ENCODE peak calls at places on chromosomes 6 and 20, in ten cellular contexts. D is body of pancreas, M is transverse colon, W is stomach, H is ovary, V is A549, K is IMR-90, X is lower leg skin, F is K562, G is Peyer's patch. B is an unnamed sample.

GRCh38 chr6:158481612-158482473 is 78.0 kb upstream of the TMEM181 start:
- DNase-seq in D (no peak), M (no peak), W (no peak), H (no peak), V (peak; percentile 48), K (peak; percentile 85), X (no peak), F (no peak), G (no peak), B (peak; percentile 61)

GRCh38 chr20:49786671-49787370 is 25.8 kb upstream of the SLC9A8 start:
- DNase-seq in D (no peak), M (no peak), W (no peak), H (no peak), V (no peak), K (peak; percentile 20), X (no peak), F (no peak), G (no peak), B (no peak)

GRCh38 chr6:118772886-118773285 is 121.1 kb upstream of the ASF1A start:
- DNase-seq in D (no peak), M (no peak), W (no peak), H (no peak), V (no peak), K (no peak), X (no peak), F (no peak), G (no peak), B (no peak)

GRCh38 chr20:44970243-44970757 is 4.0 kb downstream of the STK4 start:
- DNase-seq in D (no peak), M (no peak), W (no peak), H (no peak), V (no peak), K (peak; percentile 24), X (no peak), F (peak; percentile 23), G (no peak), B (no peak)

GRCh38 chr6:149246691-149247384 is 70.7 kb upstream of the TAB2 start:
- DNase-seq in D (no peak), M (peak; percentile 49), W (no peak), H (no peak), V (no peak), K (no peak), X (no peak), F (no peak), G (no peak), B (no peak)

GRCh38 chr6:163760860-163761259 is 346.3 kb downstream of the QKI start:
- DNase-seq in D (no peak), M (no peak), W (no peak), H (no peak), V (no peak), K (no peak), X (no peak), F (no peak), G (no peak), B (no peak)

GRCh38 chr6:135033238-135033637 is 21.4 kb downstream of the HBS1L start:
- DNase-seq in D (peak; percentile 42), M (no peak), W (no peak), H (no peak), V (no peak), K (no peak), X (no peak), F (no peak), G (no peak), B (no peak)

GRCh38 chr6:26122402-26122792 is 35.2 kb downstream of the HFE start:
- DNase-seq in D (peak; percentile 16), M (peak; percentile 25), W (no peak), H (peak; percentile 41), V (no peak), K (no peak), X (no peak), F (peak; percentile 77), G (no peak), B (no peak)

GRCh38 chr6:27250277-27250954 is 2.9 kb downstream of the PRSS16 start:
- DNase-seq in D (peak; percentile 32), M (no peak), W (no peak), H (no peak), V (no peak), K (no peak), X (peak; percentile 73), F (no peak), G (no peak), B (no peak)

GRCh38 chr20:15220778-15221565 is 883.6 kb upstream of the FLRT3 start:
- DNase-seq in D (no peak), M (no peak), W (no peak), H (no peak), V (no peak), K (no peak), X (peak; percentile 83), F (no peak), G (no peak), B (no peak)

GRCh38 chr6:51028271-51028670 is 209.6 kb downstream of the TFAP2B start:
- DNase-seq in D (no peak), M (no peak), W (no peak), H (no peak), V (no peak), K (no peak), X (no peak), F (no peak), G (no peak), B (peak; percentile 18)

GRCh38 chr6:170130771-170131241 is 160.1 kb downstream of the DLL1 start:
- DNase-seq in D (no peak), M (no peak), W (peak; percentile 23), H (peak; percentile 12), V (no peak), K (no peak), X (peak; percentile 82), F (no peak), G (no peak), B (no peak)

GRCh38 chr6:43405354-43405753 is 22.0 kb upstream of the ABCC10 start:
- DNase-seq in D (no peak), M (no peak), W (no peak), H (no peak), V (no peak), K (no peak), X (no peak), F (no peak), G (no peak), B (no peak)

GRCh38 chr6:20631525-20631924 is 97.3 kb downstream of the CDKAL1 start:
- DNase-seq in D (no peak), M (no peak), W (no peak), H (no peak), V (no peak), K (no peak), X (no peak), F (no peak), G (no peak), B (no peak)

GRCh38 chr6:168192901-168193815 is 114.1 kb upstream of the FRMD1 start:
- DNase-seq in D (no peak), M (no peak), W (peak; percentile 17), H (no peak), V (no peak), K (no peak), X (peak; percentile 79), F (no peak), G (peak; percentile 29), B (no peak)

GRCh38 chr20:34522969-34523871 is 7.0 kb downstream of the DYNLRB1 start:
- DNase-seq in D (peak; percentile 54), M (peak; percentile 72), W (peak; percentile 49), H (peak; percentile 43), V (peak; percentile 57), K (peak; percentile 81), X (peak; percentile 89), F (peak; percentile 70), G (peak; percentile 74), B (no peak)

GRCh38 chr6:1854296-1854695 is 244.6 kb downstream of the FOXC1 start:
- DNase-seq in D (no peak), M (no peak), W (no peak), H (no peak), V (no peak), K (no peak), X (no peak), F (no peak), G (no peak), B (no peak)

GRCh38 chr20:12891643-12892042 is 117.1 kb upstream of the SPTLC3 start:
- DNase-seq in D (no peak), M (no peak), W (no peak), H (no peak), V (no peak), K (no peak), X (no peak), F (no peak), G (no peak), B (no peak)
- TF ChIP-seq POLR2A in D (no peak), M (no peak), W (no peak), H (no peak), V (no peak), K (no peak), X (no peak), F (no peak), G (no peak), B (no peak)

GRCh38 chr6:33249732-33250625 is 21.7 kb downstream of the VPS52 start:
- DNase-seq in D (no peak), M (no peak), W (no peak), H (no peak), V (no peak), K (peak; percentile 88), X (peak; percentile 79), F (peak; percentile 34), G (no peak), B (no peak)
- TF ChIP-seq POLR2A in D (no peak), M (no peak), W (no peak), H (no peak), V (no peak), K (no peak), X (no peak), F (no peak), G (no peak), B (no peak)

GRCh38 chr6:131789219-131789618 is 18.6 kb upstream of the ENPP1 start:
- DNase-seq in D (no peak), M (no peak), W (no peak), H (no peak), V (no peak), K (peak; percentile 23), X (no peak), F (no peak), G (no peak), B (no peak)
- TF ChIP-seq POLR2A in D (no peak), M (no peak), W (no peak), H (no peak), V (no peak), K (no peak), X (no peak), F (no peak), G (no peak), B (no peak)

GRCh38 chr6:29750709-29751108 is 27.5 kb downstream of the HLA-F start:
- DNase-seq in D (no peak), M (no peak), W (no peak), H (no peak), V (no peak), K (no peak), X (peak; percentile 65), F (no peak), G (no peak), B (no peak)

GRCh38 chr6:29746846-29747687 is 23.8 kb downstream of the HLA-F start:
- DNase-seq in D (no peak), M (no peak), W (no peak), H (no peak), V (no peak), K (no peak), X (peak; percentile 1), F (no peak), G (no peak), B (no peak)

GRCh38 chr6:29747688-29748250 is 24.5 kb downstream of the HLA-F start:
- DNase-seq in D (no peak), M (no peak), W (no peak), H (no peak), V (no peak), K (no peak), X (peak; percentile 81), F (no peak), G (no peak), B (no peak)

GRCh38 chr6:29749668-29750067 is 26.4 kb downstream of the HLA-F start:
- DNase-seq in D (no peak), M (no peak), W (no peak), H (no peak), V (no peak), K (no peak), X (no peak), F (no peak), G (no peak), B (no peak)

GRCh38 chr6:29748391-29749352 is 25.4 kb downstream of the HLA-F start:
- DNase-seq in D (peak; percentile 97), M (peak; percentile 93), W (peak; percentile 93), H (peak; percentile 94), V (peak; percentile 94), K (peak; percentile 59), X (peak; percentile 99), F (peak; percentile 93), G (peak; percentile 96), B (peak; percentile 87)
- TF ChIP-seq POLR2A in D (peak; percentile 71), M (peak; percentile 57), W (no peak), H (peak; percentile 23), V (peak; percentile 49), K (no peak), X (no peak), F (peak; percentile 71), G (peak; percentile 40), B (peak; percentile 49)

B was measured in H54.